ENCODE peak calls at places on chromosomes 4 and X, in five cellular contexts. Z is heart left ventricle, R is astrocyte, K is neural progenitor cell, G is pancreas. O is an unnamed sample.
A peak's percentile ranks its signal among the peaks of the same experiment; 100 is the strongest.

GRCh38 chr4:1113311-1114009 is at the start of gene RNF212:
- DNase-seq in G (peak; percentile 77), R (no peak), K (peak; percentile 39), Z (no peak), O (no peak)

GRCh38 chr4:127668770-127669169 is 36.0 kb downstream of the INTU start:
- DNase-seq in G (no peak), R (peak; percentile 65), Z (no peak), K (no peak), O (no peak)

GRCh38 chrX:14064632-14065432 is 35.1 kb upstream of the GEMIN8 start:
- DNase-seq in K (no peak), Z (no peak), G (no peak), R (peak; percentile 48), O (no peak)

GRCh38 chrX:71950066-71950465 is 39.4 kb downstream of the NHSL2 start:
- DNase-seq in R (no peak), Z (no peak), K (no peak), G (no peak), O (no peak)

GRCh38 chrX:19785647-19786046 is 101.8 kb downstream of the SH3KBP1 start:
- DNase-seq in Z (no peak), G (no peak), K (no peak), R (no peak), O (no peak)

GRCh38 chrX:143754183-143754582 is 33.6 kb upstream of the SPANXN2 start:
- DNase-seq in R (no peak), K (no peak), G (no peak), Z (no peak), O (no peak)

GRCh38 chr4:99507762-99508161 is 3.1 kb upstream of the C4orf17 start:
- DNase-seq in R (no peak), G (no peak), K (no peak), Z (no peak), O (no peak)

GRCh38 chrX:110665636-110666035 is 130.0 kb downstream of the CHRDL1 start:
- DNase-seq in G (peak; percentile 67), R (no peak), K (peak; percentile 50), Z (no peak), O (no peak)

GRCh38 chr4:127162741-127163140 is 470.0 kb upstream of the INTU start:
- DNase-seq in R (peak; percentile 60), G (no peak), Z (no peak), K (no peak), O (no peak)

GRCh38 chr4:119559044-119559647 is 69.5 kb downstream of the PDE5A start:
- DNase-seq in G (no peak), R (peak; percentile 36), Z (no peak), K (peak; percentile 30), O (no peak)

GRCh38 chr4:61517144-61517543 is 317.0 kb downstream of the ADGRL3 start:
- DNase-seq in Z (no peak), K (peak; percentile 70), R (no peak), G (no peak), O (no peak)

GRCh38 chrX:107750263-107750662 is 25.3 kb downstream of the TSC22D3 start:
- DNase-seq in R (no peak), G (no peak), K (no peak), Z (no peak), O (no peak)
- H3K4me1 ChIP-seq in R (peaks cover 8% of the 10 kb centered on the region), G (no peaks in the 10 kb centered on the region), K (peaks cover 22% of the 10 kb centered on the region), Z (peaks cover 83% of the 10 kb centered on the region), O (no peaks in the 10 kb centered on the region)

GRCh38 chr4:60422440-60422839 is 777.7 kb upstream of the ADGRL3 start:
- DNase-seq in R (no peak), Z (no peak), G (no peak), K (no peak), O (no peak)
- TF ChIP-seq CTCF in R (no peak), Z (no peak), G (no peak), K (no peak), O (no peak)

GRCh38 chr4:144360394-144360793 is 219.9 kb upstream of the GYPA start:
- DNase-seq in G (no peak), Z (no peak), R (no peak), K (no peak), O (no peak)

GRCh38 chr4:144356941-144357381 is 216.4 kb upstream of the GYPA start:
- DNase-seq in G (no peak), R (no peak), K (peak; percentile 65), Z (no peak), O (no peak)

GRCh38 chr4:144353240-144353639 is 212.7 kb upstream of the GYPA start:
- DNase-seq in K (no peak), Z (no peak), G (no peak), R (no peak), O (no peak)

GRCh38 chr4:144357970-144358369 is 217.5 kb upstream of the GYPA start:
- DNase-seq in G (no peak), R (no peak), K (no peak), Z (no peak), O (no peak)

GRCh38 chr4:144355809-144356757 is 215.6 kb upstream of the GYPA start:
- DNase-seq in K (peak; percentile 88), Z (no peak), G (no peak), R (peak; percentile 99), O (no peak)
- H3K27ac ChIP-seq in K (peak overlapping the region; percentile 78), Z (no peak overlapping the region), G (no peak overlapping the region), R (peak overlapping the region; percentile 7), O (no peak overlapping the region)

GRCh38 chr4:6940744-6941137 is 31.1 kb downstream of the TBC1D14 start:
- DNase-seq in Z (no peak), R (no peak), G (no peak), K (no peak), O (no peak)

GRCh38 chr4:6943012-6943869 is 33.6 kb downstream of the TBC1D14 start:
- DNase-seq in G (no peak), K (peak; percentile 41), Z (no peak), R (no peak), O (no peak)

GRCh38 chr4:6942238-6942800 is 32.7 kb downstream of the TBC1D14 start:
- DNase-seq in Z (no peak), G (no peak), R (peak; percentile 93), K (no peak), O (no peak)

GRCh38 chr4:6939761-6940743 is 30.4 kb downstream of the TBC1D14 start:
- DNase-seq in G (no peak), R (no peak), K (peak; percentile 54), Z (no peak), O (no peak)

DNA sequence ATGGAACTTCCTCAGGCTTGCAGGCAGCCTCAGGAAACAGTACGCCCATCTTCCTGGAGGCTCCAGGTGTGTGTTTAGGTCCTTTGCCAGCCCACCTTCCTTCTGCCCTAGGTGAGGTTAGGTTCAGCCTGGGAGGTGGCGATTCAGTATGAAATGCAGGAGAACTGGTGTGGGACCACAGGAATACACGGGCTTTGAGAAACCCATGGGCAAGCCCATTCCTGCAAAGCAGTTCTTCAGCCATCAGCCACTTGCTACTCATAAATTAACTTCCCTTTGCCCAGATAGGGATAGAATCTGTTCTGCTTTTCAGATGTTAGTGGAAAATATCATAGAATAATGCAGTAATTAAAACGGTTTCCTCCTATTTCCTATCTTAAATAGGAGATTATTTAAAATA is 32.2 kb downstream of the TBC1D14 start:
- DNase-seq in Z (no peak), K (no peak), G (no peak), R (no peak), O (no peak)
- H3K4me1 ChIP-seq in Z (peaks cover 52% of the 10 kb centered on the region), K (peaks cover 56% of the 10 kb centered on the region), G (no peaks in the 10 kb centered on the region), R (peaks cover 22% of the 10 kb centered on the region), O (peaks cover 25% of the 10 kb centered on the region)

DNA sequence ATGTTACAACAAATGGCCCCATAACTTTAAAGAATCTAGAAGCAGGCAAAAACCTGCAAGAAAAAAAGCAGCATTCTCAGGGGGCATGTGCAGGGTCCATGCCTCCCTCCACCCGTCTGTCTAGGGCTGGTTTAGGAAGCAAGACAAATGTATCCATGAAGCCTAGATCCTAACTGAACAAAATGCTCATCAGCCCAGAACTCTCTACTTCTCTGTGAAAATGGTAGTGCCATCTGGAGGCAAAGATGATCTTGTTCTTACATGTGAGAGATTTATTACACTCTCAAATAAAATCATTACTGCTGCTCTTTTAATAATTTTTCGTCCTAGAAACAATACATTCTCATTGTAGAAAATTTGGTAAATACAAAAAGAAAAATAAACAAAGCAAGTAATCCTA is 26.7 kb downstream of the NR3C2 start:
- DNase-seq in G (no peak), R (no peak), K (peak; percentile 25), Z (no peak), O (no peak)
- TF ChIP-seq CTCF in G (no peak), R (no peak), K (peak; percentile 26), Z (peak; percentile 15), O (peak; percentile 24)

DNA sequence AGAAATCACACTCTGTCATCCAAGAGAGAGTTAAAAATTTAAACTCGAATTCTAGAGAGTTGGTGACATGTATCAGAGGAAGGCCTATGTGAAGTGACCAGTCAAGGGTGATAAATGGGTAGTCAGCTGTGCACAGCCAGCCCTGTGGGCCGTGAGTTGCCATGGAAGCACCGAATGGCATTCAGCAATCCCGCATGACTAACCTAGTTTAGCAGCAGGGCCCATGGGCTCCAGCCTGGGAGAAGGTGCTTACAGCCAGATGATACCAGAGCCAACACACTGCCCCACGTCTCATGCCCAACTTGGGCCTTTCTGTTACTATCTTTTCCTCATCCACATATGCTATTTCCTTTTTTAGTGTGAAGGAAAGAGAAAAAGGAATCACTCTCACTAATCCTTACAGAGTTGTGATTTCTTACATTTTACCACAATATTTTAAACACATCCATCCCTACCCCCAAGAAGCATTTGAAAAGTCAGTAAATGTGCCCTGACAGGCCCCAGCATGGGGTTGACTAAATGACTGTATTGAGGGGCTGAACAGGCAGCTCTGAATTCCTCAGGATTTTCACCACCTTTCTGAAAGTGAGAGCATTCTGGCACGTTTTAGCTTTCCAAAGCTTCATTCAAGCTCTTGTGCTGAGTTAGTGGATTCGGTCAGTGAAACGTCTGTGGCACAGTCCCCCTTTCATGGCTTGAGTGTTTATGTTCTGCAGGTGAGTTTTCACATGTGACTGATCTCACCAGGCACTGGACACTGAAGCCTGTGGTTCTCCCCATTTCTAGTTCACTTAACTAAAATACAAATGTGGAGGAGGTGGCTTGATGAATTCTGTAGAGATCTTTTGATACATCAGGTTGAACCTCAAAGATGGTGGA is 104.3 kb downstream of the AFF1 start:
- DNase-seq in R (peak; percentile 94), K (peak; percentile 95), Z (peak; percentile 72), G (peak; percentile 70), O (peak; percentile 85)
- H3K27ac ChIP-seq in R (peak overlapping the region; percentile 65), K (peak overlapping the region; percentile 96), Z (peak overlapping the region; percentile 68), G (peak overlapping the region; percentile 35), O (peak overlapping the region; percentile 91)

GRCh38 chr4:24805036-24805435 is 9.7 kb downstream of the SOD3 start:
- DNase-seq in G (no peak), Z (no peak), R (no peak), K (no peak), O (peak; percentile 38)
- H3K4me1 ChIP-seq in G (no peaks in the 10 kb centered on the region), Z (peaks cover 19% of the 10 kb centered on the region), R (peaks cover 13% of the 10 kb centered on the region), K (peaks cover 4% of the 10 kb centered on the region), O (peaks cover 25% of the 10 kb centered on the region)

DNA sequence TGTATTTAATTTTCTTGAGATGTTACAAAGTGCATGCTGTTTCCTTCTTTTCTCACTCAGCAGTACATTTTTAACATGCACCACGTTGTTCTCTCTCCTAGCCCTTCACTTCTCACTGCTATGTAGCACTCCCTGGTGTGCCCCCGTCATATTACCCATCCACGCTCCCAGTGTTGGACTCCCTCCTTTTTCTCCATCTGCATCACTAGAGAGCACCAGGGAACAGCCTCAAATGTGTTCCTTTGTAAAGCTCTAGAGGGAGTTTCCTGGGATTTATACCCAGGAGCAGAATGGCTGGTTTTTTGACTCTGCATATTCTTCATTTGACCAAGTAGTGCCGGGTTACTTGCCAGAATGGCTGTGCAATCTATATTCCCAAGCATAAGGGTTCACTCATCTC is 240.3 kb upstream of the ANXA3 start:
- DNase-seq in R (no peak), Z (no peak), G (no peak), K (peak; percentile 32), O (no peak)
- TF ChIP-seq CTCF in R (no peak), Z (no peak), G (no peak), K (peak; percentile 25), O (no peak)

GRCh38 chr4:79611026-79611425 is 203.0 kb upstream of the GK2 start:
- DNase-seq in Z (no peak), R (no peak), G (no peak), K (no peak), O (no peak)
- H3K27ac ChIP-seq in Z (no peak overlapping the region), R (no peak overlapping the region), G (no peak overlapping the region), K (no peak overlapping the region), O (no peak overlapping the region)

GRCh38 chrX:111687305-111687704 is 6.3 kb downstream of the ALG13 start:
- DNase-seq in Z (no peak), R (no peak), K (no peak), G (no peak), O (no peak)
- H3K4me1 ChIP-seq in Z (peaks cover 11% of the 10 kb centered on the region), R (no peaks in the 10 kb centered on the region), K (peaks cover 15% of the 10 kb centered on the region), G (no peaks in the 10 kb centered on the region), O (no peaks in the 10 kb centered on the region)

O was measured in right atrium auricular region.